ENCODE peak calls at places on chromosomes 11 and 22, in four cellular contexts. R is cardiac muscle cell, Y is PC-3, H is Karpas-422. U is an unnamed sample. For H3K36me3, the result is how much of the 10 kb centered on the place peaks cover.

GRCh38 chr11:779120-779954 is 2.0 kb upstream of the GATD1 start:
- DNase-seq in R (no peak), Y (no peak), H (no peak), U (no peak)

GRCh38 chr11:116885951-116886629 is 48.7 kb upstream of the APOA1 start:
- DNase-seq in R (no peak), Y (no peak), H (no peak), U (no peak)

GRCh38 chr11:19711911-19712280 is 741 bp upstream of the NAV2 start:
- DNase-seq in R (no peak), Y (no peak), H (no peak), U (no peak)

GRCh38 chr11:110091995-110092576 is 1.1 kb upstream of the ZC3H12C start:
- DNase-seq in R (no peak), Y (peak), H (no peak), U (no peak)

GRCh38 chr11:11952036-11952435 is 56.4 kb downstream of the DKK3 start:
- DNase-seq in R (no peak), Y (no peak), H (no peak), U (no peak)

GRCh38 chr11:47928426-47928825 is 51.9 kb upstream of the PTPRJ start:
- DNase-seq in R (no peak), Y (no peak), H (peak), U (no peak)

GRCh38 chr11:107583629-107584195 is 7.2 kb upstream of the ELMOD1 start:
- DNase-seq in R (no peak), Y (peak), H (no peak), U (no peak)

GRCh38 chr11:65958306-65958705 is 3.2 kb upstream of the SART1 start:
- DNase-seq in R (no peak), Y (no peak), H (no peak), U (no peak)

GRCh38 chr22:20091690-20092476 is 11.8 kb downstream of the DGCR8 start:
- DNase-seq in R (no peak), Y (no peak), H (no peak), U (no peak)

GRCh38 chr22:48106215-48106614 is 1343.8 kb downstream of the TBC1D22A start:
- DNase-seq in R (no peak), Y (no peak), H (no peak), U (no peak)

GRCh38 chr22:25658641-25659040 is 83.3 kb upstream of the MYO18B start:
- DNase-seq in R (no peak), Y (no peak), H (no peak), U (no peak)

GRCh38 chr22:37260939-37261338 is 16.9 kb upstream of the RAC2 start:
- DNase-seq in R (peak), Y (peak), H (peak), U (peak)

GRCh38 chr11:7665473-7666291 is 7.6 kb downstream of the CYB5R2 start:
- DNase-seq in R (peak), Y (peak), H (peak), U (peak)

GRCh38 chr22:45552580-45553332 is 50.1 kb downstream of the FBLN1 start:
- DNase-seq in R (no peak), Y (no peak), H (no peak), U (no peak)

GRCh38 chr11:114052160-114052559 is 7.4 kb upstream of the ZBTB16 start:
- DNase-seq in R (no peak), Y (no peak), H (no peak), U (no peak)

GRCh38 chr11:69257838-69258658 is 35.9 kb upstream of the MYEOV start:
- DNase-seq in R (no peak), Y (no peak), H (no peak), U (no peak)

GRCh38 chr22:47593911-47594311 is 831.5 kb downstream of the TBC1D22A start:
- DNase-seq in R (no peak), Y (no peak), H (no peak), U (no peak)

GRCh38 chr11:110991621-110992355 is 253.7 kb upstream of the POU2AF2 start:
- DNase-seq in R (no peak), Y (no peak), H (no peak), U (no peak)

GRCh38 chr11:62461740-62462522 is 43.1 kb downstream of the SCGB1A1 start:
- DNase-seq in R (no peak), Y (peak), H (no peak), U (no peak)

GRCh38 chr11:111886032-111886431 is 6.7 kb downstream of the CFAP68 start:
- DNase-seq in R (no peak), Y (no peak), H (no peak), U (no peak)

GRCh38 chr11:33375688-33376311 is 118.6 kb downstream of the HIPK3 start:
- DNase-seq in R (peak), Y (peak), H (peak), U (no peak)

GRCh38 chr11:118886681-118887111 is 3.0 kb downstream of the CXCR5 start:
- DNase-seq in R (no peak), Y (no peak), H (peak), U (no peak)

GRCh38 chr11:129195682-129196081 is 3.6 kb upstream of the ARHGAP32 start:
- DNase-seq in R (no peak), Y (no peak), H (no peak), U (no peak)

GRCh38 chr11:65501005-65501529 is 2.2 kb downstream of the MALAT1 start:
- DNase-seq in R (no peak), Y (no peak), H (peak), U (no peak)

GRCh38 chr11:121996574-121996973 is 119.4 kb downstream of the BLID start:
- DNase-seq in R (no peak), Y (no peak), H (no peak), U (no peak)

GRCh38 chr11:41274831-41275230 is 184.6 kb downstream of the LRRC4C start:
- DNase-seq in R (no peak), Y (no peak), H (no peak), U (no peak)

GRCh38 chr11:94835571-94835970 is 67.4 kb downstream of the AMOTL1 start:
- DNase-seq in R (no peak), Y (peak), H (no peak), U (no peak)
- H3K36me3 ChIP-seq in R (under half), Y (half or more), H (under half), U (under half)

GRCh38 chr11:67322049-67322448 is 18.7 kb downstream of the SSH3 start:
- DNase-seq in R (no peak), Y (no peak), H (no peak), U (no peak)

GRCh38 chr11:67320011-67320410 is 16.7 kb downstream of the SSH3 start:
- DNase-seq in R (no peak), Y (peak), H (no peak), U (no peak)

GRCh38 chr11:67321313-67321871 is 18.1 kb downstream of the SSH3 start:
- DNase-seq in R (peak), Y (no peak), H (no peak), U (no peak)

GRCh38 chr11:67318239-67318555 is 14.9 kb downstream of the SSH3 start:
- DNase-seq in R (no peak), Y (peak), H (no peak), U (no peak)

DNA sequence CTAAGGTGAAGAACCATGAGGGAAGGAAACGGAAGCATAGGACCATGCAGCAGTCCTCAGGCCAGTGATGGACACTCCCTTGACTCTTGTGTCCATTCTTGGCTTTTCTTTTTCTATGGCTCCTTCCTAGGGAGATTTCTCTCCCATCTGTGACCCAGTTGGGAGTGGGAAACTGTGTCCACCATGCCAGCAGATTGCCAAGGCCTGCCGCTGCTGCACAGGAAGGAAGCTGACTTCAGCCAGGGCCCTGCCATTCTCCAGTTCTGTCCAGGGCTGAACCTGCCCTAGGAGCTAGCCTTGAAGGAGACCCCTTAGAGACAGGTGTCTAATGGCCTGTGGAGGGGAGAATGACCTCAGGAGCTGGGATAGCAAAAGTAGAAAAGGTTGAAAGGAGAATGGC is 17.4 kb downstream of the SSH3 start:
- DNase-seq in R (no peak), Y (no peak), H (no peak), U (no peak)
- H3K36me3 ChIP-seq in R (under half), Y (under half), H (under half), U (under half)

DNA sequence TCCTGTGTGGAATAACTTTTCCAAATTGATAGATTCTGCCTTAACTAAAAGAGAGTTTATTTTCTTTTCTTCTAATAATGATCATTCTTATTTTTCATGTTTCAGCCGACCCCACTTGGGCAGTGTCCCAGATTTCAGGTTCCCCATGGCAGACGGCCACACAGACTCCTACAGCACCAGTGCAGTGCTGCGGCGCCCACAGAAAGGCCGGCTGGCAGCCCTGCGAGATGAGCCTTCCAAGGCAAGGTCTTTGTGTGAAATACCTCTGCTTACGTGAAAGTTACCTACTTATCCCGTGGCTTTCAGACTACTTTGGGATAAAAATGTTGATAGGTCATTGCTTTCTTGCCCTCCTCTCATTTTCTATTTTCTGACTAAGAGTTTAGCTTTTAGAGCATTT is 59.3 kb upstream of the CTTN start:
- DNase-seq in R (no peak), Y (no peak), H (no peak), U (no peak)
- H3K36me3 ChIP-seq in R (under half), Y (half or more), H (under half), U (half or more)

DNA sequence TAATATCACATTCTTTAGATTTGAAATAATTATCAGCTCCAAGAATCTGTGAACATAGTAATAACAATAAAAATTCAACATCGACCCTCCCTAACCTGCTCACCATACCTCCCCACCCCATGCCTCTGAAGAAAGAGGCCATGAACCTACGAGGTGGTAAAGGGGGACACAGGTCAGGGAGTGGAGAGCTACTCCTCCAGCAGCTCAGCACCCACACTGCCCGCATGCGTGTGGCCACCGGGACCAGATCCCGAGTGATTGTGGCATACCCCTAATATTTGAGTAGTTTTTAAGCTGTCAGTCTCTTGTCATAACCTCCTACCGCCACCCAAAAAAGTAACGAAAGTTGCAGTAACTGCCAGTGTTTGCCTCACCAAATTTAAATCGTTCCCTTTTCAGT is 16.8 kb upstream of the ADSL start:
- DNase-seq in R (no peak), Y (no peak), H (no peak), U (no peak)
- H3K36me3 ChIP-seq in R (under half), Y (under half), H (under half), U (under half)

DNA sequence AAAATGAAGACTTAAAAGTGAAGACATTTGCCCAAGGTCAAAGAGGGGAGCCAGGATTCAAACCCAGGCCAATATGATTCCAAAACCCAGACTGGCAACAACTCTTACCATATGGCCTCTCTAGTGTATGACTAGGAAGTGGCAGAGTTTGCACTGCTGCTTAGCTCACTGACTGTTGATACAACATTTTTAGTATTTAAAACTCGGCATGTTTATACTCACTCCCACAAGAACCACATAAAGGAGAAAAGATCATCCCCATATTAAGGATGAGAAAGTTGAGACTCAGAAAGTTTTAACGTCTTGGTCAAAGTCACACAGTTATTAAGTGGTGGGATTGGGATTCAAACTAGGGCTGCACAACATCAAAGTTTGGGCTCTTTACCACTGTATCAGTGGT is 81.7 kb downstream of the CCDC34 start:
- DNase-seq in R (no peak), Y (no peak), H (no peak), U (no peak)
- H3K36me3 ChIP-seq in R (under half), Y (under half), H (under half), U (under half)

GRCh38 chr11:18395735-18396504 is 1.6 kb downstream of the LDHA start:
- DNase-seq in R (peak), Y (peak), H (peak), U (peak)
- H3K36me3 ChIP-seq in R (under half), Y (half or more), H (under half), U (under half)

DNA sequence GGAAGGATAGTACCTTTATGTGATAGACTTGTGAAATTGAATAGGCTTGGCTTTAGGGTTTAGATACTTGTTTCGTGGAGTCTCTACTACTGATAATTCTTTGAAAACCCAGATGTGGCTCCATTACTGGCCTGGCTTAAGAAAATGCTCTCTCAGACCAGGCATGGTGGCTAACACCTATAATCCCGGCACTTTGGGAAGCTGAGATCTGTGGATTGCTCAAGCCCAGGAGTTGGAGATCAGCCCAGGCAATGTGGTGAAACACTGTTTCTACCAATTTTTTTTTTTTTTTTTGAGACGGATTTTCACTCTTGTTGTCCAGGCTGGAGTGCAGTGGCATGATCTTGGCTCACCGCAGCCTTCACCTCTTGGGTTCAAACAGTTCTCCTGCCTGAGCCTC is 40.9 kb downstream of the ATG13 start:
- DNase-seq in R (no peak), Y (no peak), H (no peak), U (no peak)
- H3K36me3 ChIP-seq in R (under half), Y (under half), H (under half), U (half or more)

DNA sequence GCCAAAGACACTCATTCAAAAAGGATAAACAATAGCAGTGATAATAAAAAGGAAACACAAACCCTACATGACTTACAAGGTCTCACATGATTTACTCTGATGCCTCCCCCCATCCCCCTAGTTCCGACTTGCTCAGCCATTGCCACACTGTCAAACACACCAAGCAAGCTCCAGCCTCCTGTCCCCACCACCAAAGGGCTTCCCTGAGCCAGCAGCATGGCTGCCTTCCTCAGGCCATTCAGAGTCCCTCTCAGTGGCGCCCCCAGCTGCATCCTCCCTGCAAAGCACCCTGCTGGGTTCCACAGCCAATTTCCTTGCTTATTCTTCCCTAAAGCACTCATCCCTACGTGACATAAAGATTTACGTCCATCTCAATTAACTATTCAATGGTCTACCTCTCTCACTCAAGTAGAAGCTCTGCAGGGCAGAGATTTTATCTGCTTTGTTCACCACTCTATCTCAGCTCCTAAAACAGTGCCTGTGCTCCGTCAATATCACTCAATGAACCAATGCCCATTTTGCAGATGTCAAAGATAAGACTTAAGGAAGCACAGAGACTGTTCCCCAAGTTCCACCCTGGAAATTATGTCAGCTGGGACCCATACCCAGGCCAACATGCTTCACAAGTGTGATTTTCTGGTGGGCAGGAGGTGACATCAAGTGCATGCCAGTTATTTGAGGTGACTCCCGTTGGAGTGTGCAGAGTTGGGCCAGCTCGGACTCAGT is 106.9 kb downstream of the SYN3 start:
- DNase-seq in R (peak), Y (no peak), H (no peak), U (no peak)
- H3K36me3 ChIP-seq in R (under half), Y (under half), H (under half), U (under half)

GRCh38 chr22:29298641-29299040 is 7.8 kb upstream of the GAS2L1 start:
- DNase-seq in R (no peak), Y (no peak), H (no peak), U (no peak)
- H3K36me3 ChIP-seq in R (half or more), Y (half or more), H (under half), U (half or more)